ENCODE peak calls at places on chromosomes 4 and X, in four cellular contexts. T is DND-41, E is endothelial cell of umbilical vein, C is PC-3. M is an unnamed sample. For H3K4me1, the result is how much of the 10 kb centered on the place peaks cover.

GRCh38 chrX:73215263-73215662 is 612 bp upstream of the NAP1L2 start:
- DNase-seq in T (no peak), E (no peak), C (no peak), M (no peak)

GRCh38 chr4:3269105-3269927 is 20.4 kb downstream of the MSANTD1 start:
- DNase-seq in T (no peak), E (no peak), C (no peak), M (no peak)

GRCh38 chrX:38754102-38754790 is 47.0 kb upstream of the MID1IP1 start:
- DNase-seq in E (peak), C (peak), T (peak), M (peak)

GRCh38 chrX:77347572-77347971 is 99.6 kb upstream of the FGF16 start:
- DNase-seq in C (peak), T (peak), E (no peak), M (no peak)

GRCh38 chr4:53309321-53310020 is 56.4 kb downstream of the SCFD2 start:
- DNase-seq in C (no peak), T (no peak), E (no peak), M (no peak)

GRCh38 chrX:31287861-31288260 is 216.0 kb upstream of the FTHL17 start:
- DNase-seq in C (no peak), T (no peak), E (no peak), M (no peak)

GRCh38 chr4:6196324-6196723 is 4.0 kb downstream of the JAKMIP1 start:
- DNase-seq in C (no peak), T (no peak), E (no peak), M (no peak)

GRCh38 chrX:129534816-129535578 is 5.1 kb upstream of the OCRL start:
- DNase-seq in C (peak), E (no peak), T (no peak), M (no peak)

GRCh38 chrX:153474718-153475117 is 4.3 kb upstream of the HAUS7 start:
- DNase-seq in E (peak), C (peak), T (peak), M (peak)

GRCh38 chrX:127459784-127460183 is 592.4 kb downstream of the ACTRT1 start:
- DNase-seq in C (peak), E (no peak), T (no peak), M (no peak)

GRCh38 chrX:33741807-33742206 is 390.3 kb downstream of the FAM47A start:
- DNase-seq in E (no peak), C (no peak), T (no peak), M (no peak)

GRCh38 chr4:44927361-44928061 is 201.2 kb upstream of the GNPDA2 start:
- DNase-seq in E (peak), C (peak), T (no peak), M (no peak)

GRCh38 chr4:133621628-133622027 is 472.5 kb downstream of the PCDH10 start:
- DNase-seq in C (no peak), T (no peak), E (no peak), M (no peak)

GRCh38 chr4:6873792-6874461 is 35.7 kb upstream of the TBC1D14 start:
- DNase-seq in T (peak), E (peak), C (peak), M (peak)

GRCh38 chrX:129759576-129760061 is 20.1 kb upstream of the SASH3 start:
- DNase-seq in E (peak), C (peak), T (peak), M (peak)

DNA sequence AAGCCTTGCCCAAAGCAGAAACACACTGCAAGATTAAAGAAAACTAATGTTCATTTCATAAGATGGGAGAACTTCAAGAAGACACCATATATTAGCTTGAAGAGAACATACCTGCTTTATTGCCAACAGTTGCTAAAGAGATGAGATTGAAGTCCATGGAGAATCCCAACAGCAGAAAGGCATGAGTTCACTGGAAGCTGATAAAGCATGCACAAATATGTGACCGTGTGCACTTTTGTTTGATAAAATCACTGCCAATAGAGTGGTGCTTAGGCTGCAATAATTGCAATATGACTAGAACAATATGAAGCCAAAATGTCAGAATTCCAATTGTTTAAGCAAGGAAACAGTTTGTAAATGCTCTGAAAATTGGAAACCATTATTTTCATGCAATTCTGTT is 125.9 kb upstream of the PPARGC1A start:
- DNase-seq in C (no peak), T (no peak), E (no peak), M (no peak)
- H3K27ac ChIP-seq in C (no peak), T (no peak), E (no peak), M (no peak)

GRCh38 chr4:182828678-182829025 is 88.5 kb downstream of the DCTD start:
- DNase-seq in T (no peak), E (no peak), C (peak), M (no peak)
- H3K4me1 ChIP-seq in T (under half), E (under half), C (under half), M (under half)

DNA sequence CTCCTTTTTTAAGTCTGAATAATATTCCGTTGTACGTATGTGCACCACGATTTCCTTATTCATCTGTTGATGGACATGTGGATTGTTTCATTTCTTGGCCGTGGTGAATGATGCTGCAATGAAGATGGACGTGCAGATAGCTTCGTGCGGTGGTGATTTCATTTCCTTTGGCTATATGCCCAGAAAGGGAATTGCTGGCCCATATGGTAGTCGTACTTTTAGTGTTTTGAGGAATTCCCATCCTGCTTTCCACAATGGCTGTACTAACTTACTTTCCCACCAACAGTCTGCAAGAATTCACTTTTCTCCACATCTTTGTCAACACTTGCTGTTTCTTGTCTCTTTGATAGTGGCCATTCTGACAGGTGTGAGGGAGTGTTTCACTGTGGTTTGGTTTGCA is 12.8 kb downstream of the ZFP42 start:
- DNase-seq in C (peak), E (no peak), T (no peak), M (no peak)
- H3K4me3 ChIP-seq in C (no peak), E (no peak), T (no peak), M (no peak)

GRCh38 chr4:112279882-112280315 is 5.8 kb downstream of the TIFA start:
- DNase-seq in T (no peak), E (no peak), C (no peak), M (no peak)
- H3K27ac ChIP-seq in T (no peak), E (no peak), C (no peak), M (no peak)

DNA sequence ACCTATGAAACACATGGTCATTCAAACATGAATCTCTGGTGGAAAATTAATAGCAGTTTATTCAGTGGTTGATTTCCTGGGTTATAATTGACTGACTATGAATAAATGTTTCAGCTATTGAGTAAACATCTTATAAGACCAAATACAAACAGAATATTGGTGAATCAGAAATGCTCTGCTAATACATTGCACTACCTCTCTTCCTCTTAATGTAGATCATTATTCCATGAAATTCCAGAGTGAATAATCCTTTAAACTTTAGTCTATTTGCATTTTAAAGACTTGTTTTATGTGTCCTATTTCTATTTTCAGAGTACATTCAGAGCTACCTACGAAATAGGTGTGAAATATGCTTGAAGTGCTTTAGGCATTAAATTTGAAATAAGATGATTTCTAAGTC is 715.4 kb downstream of the ADGRL3 start:
- DNase-seq in T (no peak), C (peak), E (no peak), M (no peak)
- H3K4me1 ChIP-seq in T (under half), C (under half), E (under half), M (under half)

M was measured in CD4-positive, alpha-beta memory T cell.